ENCODE peak calls at places on chromosomes 3 and 15, in seven cellular contexts. C is substantia nigra, K is dorsolateral prefrontal cortex, B is SJSA1, L is cardiac muscle cell, I is colonic mucosa, H is lung. S is an unnamed sample.

GRCh38 chr3:183439510-183439909 is 11.1 kb upstream of the MCF2L2 start:
- DNase-seq in C (no peak), K (no peak), B (no peak), L (no peak), I (no peak), H (no peak), S (no peak)

GRCh38 chr3:15207836-15208504 is 1.9 kb downstream of the CAPN7 start:
- DNase-seq in C (no peak), K (no peak), B (no peak), L (no peak), I (no peak), H (no peak), S (no peak)

GRCh38 chr3:166879661-166880060 is 500.4 kb downstream of the ZBBX start:
- DNase-seq in C (no peak), K (no peak), B (no peak), L (no peak), I (no peak), H (no peak), S (no peak)

GRCh38 chr3:73026111-73026510 is 29.5 kb downstream of the PPP4R2 start:
- DNase-seq in C (no peak), K (no peak), B (no peak), L (no peak), I (no peak), H (no peak), S (no peak)

GRCh38 chr15:101358895-101359294 is 63.8 kb upstream of the SNRPA1 start:
- DNase-seq in C (no peak), K (no peak), B (no peak), L (no peak), I (no peak), H (no peak), S (no peak)

GRCh38 chr3:138089091-138089490 is 26.3 kb downstream of the DZIP1L start:
- DNase-seq in C (no peak), K (no peak), B (no peak), L (peak), I (no peak), H (no peak), S (no peak)

GRCh38 chr3:71710906-71711494 is 14.2 kb downstream of the EIF4E3 start:
- DNase-seq in C (no peak), K (no peak), B (no peak), L (peak), I (no peak), H (no peak), S (no peak)

GRCh38 chr3:126052196-126053058 is 31.5 kb downstream of the SLC41A3 start:
- DNase-seq in C (no peak), K (no peak), B (no peak), L (no peak), I (no peak), H (peak), S (no peak)

GRCh38 chr3:134611516-134611915 is 39.3 kb downstream of the KY start:
- DNase-seq in C (no peak), K (no peak), B (no peak), L (no peak), I (peak), H (no peak), S (no peak)

GRCh38 chr3:38117748-38118420 is 19.0 kb downstream of the ACAA1 start:
- DNase-seq in C (no peak), K (peak), B (peak), L (peak), I (peak), H (peak), S (peak)

GRCh38 chr3:79690072-79690471 is 77.7 kb downstream of the ROBO1 start:
- DNase-seq in C (no peak), K (no peak), B (no peak), L (no peak), I (no peak), H (no peak), S (no peak)

GRCh38 chr3:112822116-112823055 is 24.3 kb downstream of the CD200R1L start:
- DNase-seq in C (no peak), K (no peak), B (no peak), L (no peak), I (no peak), H (no peak), S (no peak)

GRCh38 chr3:151816091-151816604 is 2.2 kb downstream of the AADAC start:
- DNase-seq in C (no peak), K (no peak), B (peak), L (peak), I (peak), H (peak), S (no peak)

GRCh38 chr15:78906310-78906608 is 33.6 kb downstream of the MORF4L1 start:
- DNase-seq in C (no peak), K (no peak), B (no peak), L (peak), I (no peak), H (peak), S (no peak)

GRCh38 chr3:63644212-63644777 is 8.2 kb upstream of the SNTN start:
- DNase-seq in C (no peak), K (no peak), B (no peak), L (no peak), I (no peak), H (no peak), S (no peak)

GRCh38 chr15:52527898-52528464 is 699 bp downstream of the MYO5A start:
- DNase-seq in C (no peak), K (no peak), B (no peak), L (peak), I (peak), H (no peak), S (peak)

GRCh38 chr15:56775632-56776031 is 42.3 kb upstream of the ZNF280D start:
- DNase-seq in C (no peak), K (no peak), B (no peak), L (no peak), I (no peak), H (no peak), S (no peak)

GRCh38 chr3:13027154-13027553 is 46.1 kb downstream of the IQSEC1 start:
- DNase-seq in C (no peak), K (no peak), B (no peak), L (no peak), I (no peak), H (no peak), S (no peak)

GRCh38 chr15:39782441-39783138 is at the start of gene FSIP1:
- DNase-seq in C (peak), K (peak), B (peak), L (peak), I (peak), H (peak), S (peak)

GRCh38 chr3:135806342-135806741 is 159.2 kb upstream of the PPP2R3A start:
- DNase-seq in C (no peak), K (peak), B (no peak), L (no peak), I (no peak), H (no peak), S (peak)

GRCh38 chr15:44584162-44584749 is 47.3 kb downstream of the EIF3J start:
- DNase-seq in C (no peak), K (no peak), B (peak), L (peak), I (peak), H (no peak), S (no peak)

GRCh38 chr15:58498821-58499580 is 67.2 kb downstream of the LIPC start:
- DNase-seq in C (no peak), K (no peak), B (peak), L (peak), I (no peak), H (no peak), S (no peak)

GRCh38 chr3:139677341-139678155 is at the start of gene NMNAT3:
- DNase-seq in C (peak), K (peak), B (no peak), L (peak), I (peak), H (peak), S (peak)

GRCh38 chr3:190131329-190131728 is 10.6 kb upstream of the P3H2 start:
- DNase-seq in C (no peak), K (no peak), B (no peak), L (peak), I (no peak), H (no peak), S (no peak)

GRCh38 chr3:186902154-186902553 is 28.2 kb upstream of the ST6GAL1 start:
- DNase-seq in C (no peak), K (no peak), B (no peak), L (no peak), I (no peak), H (no peak), S (no peak)

GRCh38 chr3:58272891-58273290 is 33.2 kb upstream of the RPP14 start:
- DNase-seq in C (no peak), K (no peak), B (no peak), L (peak), I (no peak), H (no peak), S (no peak)

GRCh38 chr3:112117826-112118571 is 15.0 kb downstream of the GCSAM start:
- DNase-seq in C (no peak), K (no peak), B (no peak), L (no peak), I (no peak), H (no peak), S (no peak)

GRCh38 chr3:140424211-140424610 is 253.7 kb upstream of the TRIM42 start:
- DNase-seq in C (no peak), K (no peak), B (no peak), L (no peak), I (no peak), H (no peak), S (no peak)

GRCh38 chr3:110686691-110687090 is 384.9 kb upstream of the NECTIN3 start:
- DNase-seq in C (no peak), K (no peak), B (no peak), L (peak), I (no peak), H (no peak), S (no peak)

GRCh38 chr15:48858401-48858800 is 19.5 kb upstream of the EID1 start:
- DNase-seq in C (no peak), K (no peak), B (peak), L (peak), I (no peak), H (no peak), S (no peak)

GRCh38 chr15:88708256-88709054 is 69.6 kb downstream of the ISG20 start:
- DNase-seq in C (no peak), K (no peak), B (no peak), L (peak), I (no peak), H (no peak), S (no peak)

GRCh38 chr3:184466413-184466960 is 86.6 kb downstream of the CHRD start:
- DNase-seq in C (no peak), K (no peak), B (no peak), L (peak), I (peak), H (no peak), S (no peak)
- H3K27ac ChIP-seq in C (no peak), K (no peak), B (no peak), L (peak), I (no peak), H (no peak), S (no peak)

GRCh38 chr3:40458473-40458872 is 1.3 kb downstream of the RPL14 start:
- DNase-seq in C (no peak), K (no peak), B (no peak), L (no peak), I (no peak), H (no peak), S (no peak)
- H3K27ac ChIP-seq in C (no peak), K (no peak), B (no peak), L (no peak), I (no peak), H (peak), S (no peak)

GRCh38 chr3:102181202-102181920 is 253.5 kb upstream of the ZPLD1 start:
- DNase-seq in C (no peak), K (no peak), B (no peak), L (peak), I (no peak), H (no peak), S (no peak)

GRCh38 chr3:102183186-102183585 is 251.6 kb upstream of the ZPLD1 start:
- DNase-seq in C (no peak), K (no peak), B (no peak), L (no peak), I (no peak), H (no peak), S (no peak)

GRCh38 chr3:102183623-102184022 is 251.2 kb upstream of the ZPLD1 start:
- DNase-seq in C (no peak), K (no peak), B (no peak), L (no peak), I (no peak), H (no peak), S (no peak)

GRCh38 chr3:102180291-102180931 is 254.4 kb upstream of the ZPLD1 start:
- DNase-seq in C (no peak), K (no peak), B (no peak), L (peak), I (no peak), H (no peak), S (no peak)

GRCh38 chr3:102182162-102182561 is 252.7 kb upstream of the ZPLD1 start:
- DNase-seq in C (no peak), K (no peak), B (no peak), L (peak), I (no peak), H (no peak), S (no peak)
- H3K27ac ChIP-seq in C (no peak), K (no peak), B (no peak), L (no peak), I (no peak), H (peak), S (no peak)

GRCh38 chr15:65083262-65083701 is 6.7 kb downstream of the KBTBD13 start:
- DNase-seq in C (no peak), K (no peak), B (peak), L (peak), I (no peak), H (no peak), S (peak)

GRCh38 chr15:65081270-65081669 is 4.7 kb downstream of the KBTBD13 start:
- DNase-seq in C (no peak), K (no peak), B (no peak), L (no peak), I (no peak), H (no peak), S (no peak)

GRCh38 chr15:65084500-65085206 is 8.1 kb downstream of the KBTBD13 start:
- DNase-seq in C (no peak), K (no peak), B (no peak), L (no peak), I (no peak), H (no peak), S (no peak)

GRCh38 chr15:65081758-65082157 is 5.2 kb downstream of the KBTBD13 start:
- DNase-seq in C (no peak), K (no peak), B (no peak), L (no peak), I (no peak), H (no peak), S (no peak)

GRCh38 chr15:65082303-65082958 is 5.9 kb downstream of the KBTBD13 start:
- DNase-seq in C (no peak), K (no peak), B (no peak), L (no peak), I (peak), H (no peak), S (no peak)
- H3K27ac ChIP-seq in C (peak), K (no peak), B (no peak), L (peak), I (peak), H (no peak), S (no peak)

DNA sequence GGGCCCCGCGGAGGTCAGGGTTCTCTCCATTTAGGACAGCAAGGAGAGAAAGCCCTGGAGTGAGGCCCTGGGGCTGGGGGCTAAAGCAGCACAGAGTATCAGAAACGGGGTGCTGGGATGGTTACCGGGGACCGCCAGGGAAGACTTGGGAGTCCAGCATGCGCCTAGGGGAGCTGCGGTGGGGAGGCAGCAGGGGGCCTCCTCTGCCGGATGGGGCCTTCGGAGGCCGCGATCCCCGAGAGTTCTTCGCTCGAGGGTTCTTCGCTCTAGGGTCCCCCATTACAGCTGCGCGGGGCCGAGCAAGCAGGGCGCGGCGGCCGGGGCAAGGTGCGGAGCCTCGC is 515 bp upstream of the APBA2 start:
- DNase-seq in C (no peak), K (no peak), B (no peak), L (peak), I (no peak), H (no peak), S (no peak)
- H3K27ac ChIP-seq in C (no peak), K (no peak), B (no peak), L (no peak), I (no peak), H (no peak), S (no peak)

GRCh38 chr15:31096563-31096962 is 5.0 kb downstream of the TRPM1 start:
- DNase-seq in C (no peak), K (no peak), B (no peak), L (no peak), I (no peak), H (no peak), S (no peak)

GRCh38 chr15:31089361-31090047 is 12.0 kb downstream of the TRPM1 start:
- DNase-seq in C (no peak), K (no peak), B (no peak), L (no peak), I (no peak), H (no peak), S (no peak)

GRCh38 chr15:31088672-31089360 is 12.7 kb downstream of the TRPM1 start:
- DNase-seq in C (no peak), K (no peak), B (no peak), L (no peak), I (no peak), H (no peak), S (no peak)

GRCh38 chr15:31090741-31091140 is 10.8 kb downstream of the TRPM1 start:
- DNase-seq in C (no peak), K (no peak), B (no peak), L (no peak), I (no peak), H (no peak), S (no peak)

DNA sequence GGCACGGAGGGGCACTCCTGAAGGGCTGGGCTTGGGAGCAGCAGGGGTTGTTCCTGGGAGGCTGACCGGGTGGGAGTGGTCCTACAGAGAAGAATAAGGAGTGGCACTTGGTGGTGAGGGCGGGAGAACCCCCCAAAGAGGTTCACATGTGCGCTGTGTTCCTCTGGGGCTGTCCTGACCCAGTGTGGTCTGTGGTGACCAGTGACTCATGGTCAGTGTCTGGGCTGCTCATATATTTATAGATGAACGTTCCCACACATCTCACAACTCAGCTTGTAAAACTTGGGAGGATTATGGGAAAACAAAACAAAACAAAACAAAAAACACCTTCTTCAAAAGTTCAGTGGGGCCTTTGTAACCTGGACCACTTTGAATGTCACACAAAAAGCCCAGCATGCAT is 10.0 kb downstream of the TRPM1 start:
- DNase-seq in C (no peak), K (no peak), B (peak), L (peak), I (no peak), H (no peak), S (no peak)
- H3K27ac ChIP-seq in C (no peak), K (no peak), B (no peak), L (no peak), I (no peak), H (no peak), S (no peak)

GRCh38 chr15:55284461-55284860 is 5.2 kb downstream of the RAB27A start:
- DNase-seq in C (no peak), K (no peak), B (no peak), L (no peak), I (no peak), H (no peak), S (no peak)

GRCh38 chr15:55289011-55289572 is 521 bp downstream of the RAB27A start:
- DNase-seq in C (no peak), K (no peak), B (no peak), L (peak), I (peak), H (peak), S (no peak)

GRCh38 chr15:55290361-55291057 is 896 bp upstream of the RAB27A start:
- DNase-seq in C (peak), K (peak), B (peak), L (peak), I (peak), H (peak), S (peak)

GRCh38 chr15:55289573-55290360 is at the start of gene RAB27A:
- DNase-seq in C (no peak), K (peak), B (peak), L (peak), I (peak), H (peak), S (peak)

GRCh38 chr15:55288006-55288717 is 1.5 kb downstream of the RAB27A start:
- DNase-seq in C (no peak), K (no peak), B (no peak), L (no peak), I (no peak), H (no peak), S (no peak)
- H3K27ac ChIP-seq in C (no peak), K (no peak), B (no peak), L (no peak), I (no peak), H (no peak), S (no peak)

S was measured in caudate nucleus.